ENCODE peak calls at places on chromosomes 11 and 22, in seven cellular contexts. G is mesenchymal stem cell, H is trophoblast cell, B is neuronal stem cell, P is mesendoderm, S is H9, M is H1. Z is an unnamed sample.

GRCh38 chr11:32562839-32563599 is 20.6 kb upstream of the EIF3M start:
- DNase-seq in G (no peak), H (no peak), B (no peak), P (no peak), S (no peak), M (no peak), Z (peak)

GRCh38 chr11:12724301-12725046 is 50.3 kb downstream of the TEAD1 start:
- DNase-seq in G (peak), H (peak), B (no peak), P (peak), S (peak), M (peak), Z (peak)

GRCh38 chr22:30205281-30206115 is 41.1 kb downstream of the LIF start:
- DNase-seq in G (peak), H (peak), B (no peak), P (peak), S (no peak), M (no peak), Z (peak)

GRCh38 chr22:46201059-46201757 is 48.9 kb downstream of the CDPF1 start:
- DNase-seq in G (no peak), H (no peak), B (no peak), P (peak), S (peak), M (peak), Z (no peak)

GRCh38 chr11:10490398-10491232 is 35.6 kb downstream of the AMPD3 start:
- DNase-seq in G (peak), H (peak), B (peak), P (peak), S (peak), M (no peak), Z (peak)

GRCh38 chr11:121761171-121761570 is 308.4 kb upstream of the SORL1-AS1 start:
- DNase-seq in G (no peak), H (no peak), B (no peak), P (no peak), S (no peak), M (no peak), Z (no peak)

GRCh38 chr22:41380993-41381328 is 781 bp upstream of the TEF start:
- DNase-seq in G (peak), H (peak), B (no peak), P (no peak), S (no peak), M (no peak), Z (peak)

GRCh38 chr11:78251083-78251699 is 62.5 kb downstream of the USP35 start:
- DNase-seq in G (no peak), H (no peak), B (no peak), P (no peak), S (no peak), M (no peak), Z (peak)

GRCh38 chr11:109106201-109106906 is 315.6 kb upstream of the C11orf87 start:
- DNase-seq in G (no peak), H (no peak), B (no peak), P (no peak), S (peak), M (peak), Z (no peak)

DNA sequence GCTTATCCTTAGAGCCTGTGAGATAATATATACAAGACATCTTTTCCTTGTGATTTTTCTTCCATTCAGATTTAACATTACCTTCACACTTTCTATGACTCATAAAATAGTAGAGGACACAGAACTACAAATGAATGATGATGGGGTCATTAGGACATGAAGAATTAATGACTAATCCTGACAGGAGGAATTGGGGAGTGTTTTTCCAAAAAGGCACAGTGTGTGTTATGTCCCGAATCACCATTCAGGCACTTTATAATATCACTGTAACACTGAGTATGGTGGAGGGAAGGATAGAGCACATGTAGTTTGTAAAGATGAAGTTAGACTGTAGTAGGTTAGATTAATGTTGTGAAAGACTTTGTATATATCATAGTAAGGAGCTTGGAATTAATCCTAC is 391.3 kb downstream of the JRKL start:
- DNase-seq in G (no peak), H (no peak), B (no peak), P (no peak), S (no peak), M (no peak), Z (no peak)
- H3K18ac ChIP-seq in G (no peak), H (no peak), B (no peak), P (no peak), S (no peak), M (no peak), Z (no peak)

GRCh38 chr11:63022422-63022821 is 6.8 kb upstream of the SLC22A8 start:
- DNase-seq in G (no peak), H (no peak), B (no peak), P (peak), S (peak), M (no peak), Z (no peak)
- H3K18ac ChIP-seq in G (no peak), H (no peak), B (no peak), P (no peak), S (no peak), M (no peak), Z (no peak)

DNA sequence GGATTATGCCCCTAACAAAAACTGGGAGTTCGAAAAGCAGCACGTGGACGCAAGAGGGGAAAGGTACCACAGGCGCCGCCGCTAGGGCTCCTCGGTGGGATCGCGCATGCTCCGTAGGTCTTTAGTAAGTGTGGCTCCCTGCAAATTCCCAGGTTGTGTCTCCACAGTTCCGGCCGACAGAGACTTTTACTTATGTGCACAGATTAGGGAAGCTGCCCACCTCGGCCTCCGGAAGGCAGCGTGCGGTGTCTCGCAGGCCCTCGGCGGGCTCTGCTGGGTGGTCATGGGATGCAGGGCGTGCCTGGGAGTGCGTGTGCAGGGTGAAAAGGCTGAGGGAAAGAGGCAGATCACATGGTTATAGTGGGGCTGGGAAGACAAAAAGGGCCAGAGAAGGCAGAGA is 39.7 kb upstream of the PANX1 start:
- DNase-seq in G (no peak), H (no peak), B (no peak), P (no peak), S (peak), M (no peak), Z (no peak)
- H3K18ac ChIP-seq in G (no peak), H (no peak), B (no peak), P (no peak), S (no peak), M (no peak), Z (no peak)

GRCh38 chr11:130008326-130008725 is 5.7 kb upstream of the PRDM10 start:
- DNase-seq in G (no peak), H (no peak), B (no peak), P (no peak), S (no peak), M (no peak), Z (no peak)
- H3K18ac ChIP-seq in G (no peak), H (no peak), B (no peak), P (no peak), S (no peak), M (no peak), Z (no peak)

GRCh38 chr11:59219836-59220235 is 7.1 kb upstream of the MPEG1 start:
- DNase-seq in G (no peak), H (no peak), B (no peak), P (no peak), S (no peak), M (no peak), Z (no peak)
- H3K18ac ChIP-seq in G (no peak), H (no peak), B (no peak), P (no peak), S (no peak), M (no peak), Z (peak)

GRCh38 chr11:110984147-110984546 is 261.4 kb upstream of the POU2AF2 start:
- DNase-seq in G (peak), H (peak), B (no peak), P (peak), S (no peak), M (no peak), Z (peak)
- H3K18ac ChIP-seq in G (no peak), H (no peak), B (no peak), P (no peak), S (no peak), M (no peak), Z (peak)

GRCh38 chr11:69417211-69418085 is 64.0 kb upstream of the LINC01488 start:
- DNase-seq in G (no peak), H (peak), B (no peak), P (no peak), S (no peak), M (no peak), Z (no peak)
- H3K18ac ChIP-seq in G (peak), H (no peak), B (peak), P (no peak), S (no peak), M (peak), Z (peak)

DNA sequence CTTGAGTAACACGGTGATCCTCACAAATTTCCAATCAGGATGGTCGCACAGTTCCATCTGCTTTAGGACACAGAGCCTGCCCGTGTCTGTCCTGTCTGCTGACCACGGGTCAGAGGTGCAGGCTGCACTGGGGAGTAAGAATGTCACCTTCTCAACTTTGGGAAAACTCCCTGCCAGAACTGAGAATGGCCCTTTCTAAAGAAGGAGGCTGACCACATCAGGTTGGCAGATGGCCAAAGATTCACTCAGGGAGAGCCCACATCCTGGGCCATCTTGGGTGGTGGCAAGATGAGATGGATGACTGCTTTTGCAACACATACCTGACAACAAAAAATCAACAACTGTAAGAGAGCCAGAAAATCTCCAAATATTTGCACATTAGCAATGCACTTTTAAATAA is 101.9 kb downstream of the IGLL1 start:
- DNase-seq in G (peak), H (peak), B (no peak), P (no peak), S (no peak), M (no peak), Z (no peak)
- H3K18ac ChIP-seq in G (no peak), H (no peak), B (no peak), P (no peak), S (no peak), M (no peak), Z (no peak)

Z was measured in IMR-90.